ENCODE peak calls at places on chromosomes 4 and X, in nine cellular contexts. I, O, U, C, R, W, X, H and D are unnamed samples.

GRCh38 chr4:58776627-58777026 is 1666.4 kb upstream of the IGFBP7 start:
- DNase-seq in I (no peak), O (no peak), U (no peak), C (no peak), R (no peak), W (no peak), X (no peak), H (peak; percentile 14), D (no peak)

GRCh38 chr4:17468638-17469221 is 43.2 kb downstream of the QDPR start:
- DNase-seq in I (peak; percentile 21), O (no peak), U (peak; percentile 4), C (peak; percentile 39), R (no peak), W (no peak), X (peak; percentile 38), H (no peak), D (no peak)

GRCh38 chrX:104113237-104113965 is 1.1 kb downstream of the ZCCHC18 start:
- DNase-seq in I (peak; percentile 63), O (peak; percentile 53), U (peak; percentile 69), C (peak; percentile 30), R (peak; percentile 33), W (peak; percentile 31), X (peak; percentile 69), H (no peak), D (no peak)

GRCh38 chrX:139025822-139026221 is 314.3 kb upstream of the FGF13 start:
- DNase-seq in I (no peak), O (no peak), U (no peak), C (no peak), R (no peak), W (no peak), X (no peak), H (no peak), D (no peak)

GRCh38 chr4:173509031-173510001 is 20.7 kb downstream of the HAND2 start:
- DNase-seq in I (peak; percentile 67), O (no peak), U (no peak), C (no peak), R (no peak), W (no peak), X (no peak), H (no peak), D (no peak)

GRCh38 chrX:47380268-47380667 is 9.9 kb downstream of the ZNF157 start:
- DNase-seq in I (no peak), O (peak; percentile 33), U (no peak), C (no peak), R (peak; percentile 38), W (peak; percentile 59), X (no peak), H (no peak), D (no peak)

GRCh38 chr4:96016615-96017299 is 176.9 kb downstream of the PDHA2 start:
- DNase-seq in I (no peak), O (no peak), U (no peak), C (no peak), R (no peak), W (no peak), X (no peak), H (no peak), D (no peak)

GRCh38 chr4:109079177-109079576 is 223.3 kb downstream of the COL25A1 start:
- DNase-seq in I (no peak), O (no peak), U (no peak), C (peak; percentile 16), R (no peak), W (no peak), X (no peak), H (no peak), D (no peak)

GRCh38 chr4:129526812-129527211 is 430.9 kb downstream of the C4orf33 start:
- DNase-seq in I (no peak), O (no peak), U (no peak), C (no peak), R (no peak), W (no peak), X (no peak), H (no peak), D (no peak)

GRCh38 chrX:44872319-44872816 is 620 bp upstream of the KDM6A start:
- DNase-seq in I (peak; percentile 43), O (peak; percentile 40), U (peak; percentile 38), C (no peak), R (peak; percentile 10), W (peak; percentile 14), X (peak; percentile 50), H (no peak), D (no peak)

GRCh38 chr4:173413043-173413442 is 14.1 kb upstream of the SCRG1 start:
- DNase-seq in I (no peak), O (no peak), U (no peak), C (no peak), R (no peak), W (no peak), X (no peak), H (no peak), D (no peak)

GRCh38 chrX:9153299-9153698 is 119.4 kb upstream of the FAM9B start:
- DNase-seq in I (no peak), O (no peak), U (no peak), C (peak; percentile 50), R (no peak), W (no peak), X (no peak), H (peak; percentile 85), D (no peak)

GRCh38 chr4:150310159-150310895 is 232.1 kb downstream of the DCLK2 start:
- DNase-seq in I (no peak), O (no peak), U (no peak), C (peak; percentile 67), R (no peak), W (no peak), X (no peak), H (peak; percentile 34), D (no peak)

GRCh38 chrX:30190426-30190825 is 24.9 kb upstream of the MAGEB2 start:
- DNase-seq in I (no peak), O (no peak), U (no peak), C (no peak), R (no peak), W (no peak), X (no peak), H (no peak), D (no peak)

GRCh38 chrX:40158036-40158706 is 60.4 kb upstream of the BCOR start:
- DNase-seq in I (peak; percentile 48), O (peak; percentile 23), U (peak; percentile 53), C (no peak), R (no peak), W (no peak), X (peak; percentile 53), H (no peak), D (no peak)

GRCh38 chr4:55947912-55948725 is 626 bp upstream of the CEP135 start:
- DNase-seq in I (no peak), O (peak; percentile 29), U (peak; percentile 35), C (peak; percentile 89), R (no peak), W (peak; percentile 30), X (no peak), H (peak; percentile 65), D (no peak)

GRCh38 chrX:156001001-156001666 is 3.6 kb downstream of the IL9R start:
- DNase-seq in I (no peak), O (no peak), U (no peak), C (no peak), R (no peak), W (no peak), X (no peak), H (no peak), D (no peak)

GRCh38 chrX:156002517-156002916 is 5.0 kb downstream of the IL9R start:
- DNase-seq in I (no peak), O (no peak), U (no peak), C (peak; percentile 11), R (no peak), W (no peak), X (no peak), H (no peak), D (no peak)

GRCh38 chrX:156001667-156002021 is 4.1 kb downstream of the IL9R start:
- DNase-seq in I (no peak), O (no peak), U (no peak), C (no peak), R (no peak), W (no peak), X (no peak), H (no peak), D (no peak)

GRCh38 chrX:155998761-155999510 is 1.4 kb downstream of the IL9R start:
- DNase-seq in I (no peak), O (no peak), U (no peak), C (no peak), R (no peak), W (no peak), X (no peak), H (no peak), D (no peak)

GRCh38 chrX:156000361-156000926 is 2.9 kb downstream of the IL9R start:
- DNase-seq in I (no peak), O (no peak), U (no peak), C (no peak), R (no peak), W (no peak), X (no peak), H (no peak), D (no peak)
- TF ChIP-seq CTCF in I (no peak), O (no peak), U (no peak), C (no peak), R (no peak), W (no peak), X (no peak), H (no peak), D (no peak)

DNA sequence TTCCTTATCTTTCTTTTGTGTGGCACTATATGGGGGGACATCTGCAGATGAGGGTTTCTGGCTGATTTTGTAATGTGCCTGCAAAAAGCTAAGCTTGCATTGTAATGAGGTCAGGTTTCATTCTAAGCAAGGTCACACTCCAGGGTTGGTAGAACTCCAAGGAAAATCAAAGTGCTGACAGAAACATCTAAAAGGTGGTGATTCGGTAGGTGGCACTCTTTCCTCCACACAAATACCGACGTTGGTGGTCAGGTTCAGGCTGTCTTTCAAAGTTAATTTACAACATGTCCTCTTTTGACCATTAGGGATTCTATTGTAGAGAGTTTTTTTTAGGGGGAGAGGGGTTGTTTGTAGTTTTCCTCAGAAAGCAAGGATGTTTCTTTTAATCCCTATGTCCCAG is 434.4 kb downstream of the PPARGC1A start:
- DNase-seq in I (no peak), O (peak; percentile 64), U (peak; percentile 14), C (no peak), R (no peak), W (no peak), X (peak; percentile 38), H (no peak), D (no peak)
- TF ChIP-seq CTCF in I (no peak), O (no peak), U (no peak), C (no peak), R (no peak), W (no peak), X (peak; percentile 64), H (peak; percentile 48), D (peak; percentile 45)

GRCh38 chr4:5980436-5981155 is 37.6 kb downstream of the C4orf50 start:
- DNase-seq in I (no peak), O (no peak), U (no peak), C (no peak), R (no peak), W (no peak), X (peak; percentile 41), H (no peak), D (no peak)
- TF ChIP-seq CTCF in I (peak; percentile 7), O (no peak), U (no peak), C (no peak), R (no peak), W (no peak), X (peak; percentile 25), H (no peak), D (no peak)

DNA sequence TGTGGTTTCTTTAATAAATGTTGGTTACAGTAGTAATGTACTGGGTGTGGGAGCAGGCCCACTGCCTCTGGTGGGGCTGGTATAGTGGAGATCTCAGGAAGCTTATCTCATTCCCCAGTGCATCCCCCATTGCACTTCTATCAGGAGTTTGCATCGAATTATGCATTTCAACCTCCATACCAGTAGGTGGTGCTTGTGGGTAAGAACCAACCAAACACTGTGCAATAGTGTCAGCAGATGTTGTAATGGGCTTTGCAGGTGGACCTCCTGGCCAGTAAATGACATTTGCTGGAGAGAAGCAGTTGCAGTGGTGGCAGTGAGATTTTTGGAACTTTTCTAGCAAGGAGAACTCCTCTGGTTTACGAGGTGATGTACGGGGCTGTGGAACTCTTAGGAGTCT is 150.6 kb downstream of the POU3F4 start:
- DNase-seq in I (no peak), O (no peak), U (no peak), C (no peak), R (no peak), W (no peak), X (no peak), H (no peak), D (no peak)
- TF ChIP-seq CTCF in I (no peak), O (no peak), U (no peak), C (no peak), R (no peak), W (no peak), X (peak; percentile 54), H (no peak), D (no peak)